ENCODE peak calls at places on chromosome 10, in eight cellular contexts. One of them, this sample, is unnamed.

GRCh38 chr10:21309427-21309826 is 216.1 kb downstream of the SKIDA1 start:
- DNase-seq in AG09319: no peak
- DNase-seq in HL-60: no peak
- DNase-seq in RWPE1: no peak
- DNase-seq in GM13976: no peak
- DNase-seq in kidney: no peak
- DNase-seq in fibroblast of lung: no peak
- DNase-seq in A549: no peak
- DNase-seq in this sample: no peak

GRCh38 chr10:3926268-3926667 is 141.3 kb upstream of the KLF6 start:
- DNase-seq in AG09319: no peak
- DNase-seq in HL-60: no peak
- DNase-seq in RWPE1: no peak
- DNase-seq in GM13976: no peak
- DNase-seq in kidney: no peak
- DNase-seq in fibroblast of lung: no peak
- DNase-seq in A549: no peak
- DNase-seq in this sample: no peak

GRCh38 chr10:31630866-31631567 is 297.6 kb downstream of the ARHGAP12 start:
- DNase-seq in AG09319: no peak
- DNase-seq in HL-60: no peak
- DNase-seq in RWPE1: no peak
- DNase-seq in GM13976: peak
- DNase-seq in kidney: no peak
- DNase-seq in fibroblast of lung: peak
- DNase-seq in A549: no peak
- DNase-seq in this sample: no peak

GRCh38 chr10:110165239-110165638 is 42.2 kb upstream of the MXI1 start:
- DNase-seq in AG09319: no peak
- DNase-seq in HL-60: no peak
- DNase-seq in RWPE1: no peak
- DNase-seq in GM13976: no peak
- DNase-seq in kidney: no peak
- DNase-seq in fibroblast of lung: no peak
- DNase-seq in A549: no peak
- DNase-seq in this sample: no peak

GRCh38 chr10:31728698-31729224 is 199.9 kb downstream of the ARHGAP12 start:
- DNase-seq in AG09319: no peak
- DNase-seq in HL-60: no peak
- DNase-seq in RWPE1: no peak
- DNase-seq in GM13976: no peak
- DNase-seq in kidney: no peak
- DNase-seq in fibroblast of lung: no peak
- DNase-seq in A549: no peak
- DNase-seq in this sample: no peak

GRCh38 chr10:32253300-32253699 is 93.7 kb downstream of the EPC1 start:
- DNase-seq in AG09319: no peak
- DNase-seq in HL-60: no peak
- DNase-seq in RWPE1: peak
- DNase-seq in GM13976: no peak
- DNase-seq in kidney: no peak
- DNase-seq in fibroblast of lung: no peak
- DNase-seq in A549: no peak
- DNase-seq in this sample: no peak

GRCh38 chr10:77135555-77135954 is 502.1 kb downstream of the KCNMA1 start:
- DNase-seq in AG09319: no peak
- DNase-seq in HL-60: no peak
- DNase-seq in RWPE1: no peak
- DNase-seq in GM13976: no peak
- DNase-seq in kidney: no peak
- DNase-seq in fibroblast of lung: no peak
- DNase-seq in A549: no peak
- DNase-seq in this sample: no peak

GRCh38 chr10:43265799-43266721 is 805 bp downstream of the RASGEF1A start:
- DNase-seq in AG09319: no peak
- DNase-seq in HL-60: no peak
- DNase-seq in RWPE1: peak
- DNase-seq in GM13976: peak
- DNase-seq in kidney: peak
- DNase-seq in fibroblast of lung: no peak
- DNase-seq in A549: peak
- DNase-seq in this sample: peak

GRCh38 chr10:35898722-35899485 is 256.8 kb upstream of the FZD8 start:
- DNase-seq in AG09319: no peak
- DNase-seq in HL-60: no peak
- DNase-seq in RWPE1: no peak
- DNase-seq in GM13976: no peak
- DNase-seq in kidney: no peak
- DNase-seq in fibroblast of lung: no peak
- DNase-seq in A549: no peak
- DNase-seq in this sample: no peak

GRCh38 chr10:3763852-3764625 is 21.0 kb downstream of the KLF6 start:
- DNase-seq in AG09319: no peak
- DNase-seq in HL-60: no peak
- DNase-seq in RWPE1: no peak
- DNase-seq in GM13976: no peak
- DNase-seq in kidney: no peak
- DNase-seq in fibroblast of lung: peak
- DNase-seq in A549: no peak
- DNase-seq in this sample: no peak

GRCh38 chr10:75261813-75262725 is 26.3 kb upstream of the COMTD1 start:
- DNase-seq in AG09319: no peak
- DNase-seq in HL-60: no peak
- DNase-seq in RWPE1: peak
- DNase-seq in GM13976: no peak
- DNase-seq in kidney: peak
- DNase-seq in fibroblast of lung: no peak
- DNase-seq in A549: no peak
- DNase-seq in this sample: no peak

GRCh38 chr10:3935141-3935540 is 150.1 kb upstream of the KLF6 start:
- DNase-seq in AG09319: no peak
- DNase-seq in HL-60: no peak
- DNase-seq in RWPE1: peak
- DNase-seq in GM13976: peak
- DNase-seq in kidney: no peak
- DNase-seq in fibroblast of lung: peak
- DNase-seq in A549: no peak
- DNase-seq in this sample: no peak

GRCh38 chr10:131980757-131981428 is 830 bp downstream of the BNIP3 start:
- DNase-seq in AG09319: no peak
- DNase-seq in HL-60: no peak
- DNase-seq in RWPE1: no peak
- DNase-seq in GM13976: no peak
- DNase-seq in kidney: no peak
- DNase-seq in fibroblast of lung: no peak
- DNase-seq in A549: no peak
- DNase-seq in this sample: no peak

GRCh38 chr10:34089294-34089693 is 725.8 kb downstream of the PARD3 start:
- DNase-seq in AG09319: no peak
- DNase-seq in HL-60: no peak
- DNase-seq in RWPE1: no peak
- DNase-seq in GM13976: no peak
- DNase-seq in kidney: no peak
- DNase-seq in fibroblast of lung: no peak
- DNase-seq in A549: no peak
- DNase-seq in this sample: no peak

GRCh38 chr10:71302874-71303568 is 16.0 kb upstream of the SLC29A3 start:
- DNase-seq in AG09319: peak
- DNase-seq in HL-60: peak
- DNase-seq in RWPE1: peak
- DNase-seq in GM13976: peak
- DNase-seq in kidney: peak
- DNase-seq in fibroblast of lung: peak
- DNase-seq in A549: peak
- DNase-seq in this sample: no peak

GRCh38 chr10:94902570-94902969 is 35.9 kb upstream of the CYP2C9 start:
- DNase-seq in AG09319: no peak
- DNase-seq in HL-60: no peak
- DNase-seq in RWPE1: no peak
- DNase-seq in GM13976: no peak
- DNase-seq in kidney: no peak
- DNase-seq in fibroblast of lung: no peak
- DNase-seq in A549: no peak
- DNase-seq in this sample: no peak

GRCh38 chr10:14604181-14605142 is 170.2 kb downstream of the FAM107B start:
- DNase-seq in AG09319: peak
- DNase-seq in HL-60: peak
- DNase-seq in RWPE1: peak
- DNase-seq in GM13976: peak
- DNase-seq in kidney: peak
- DNase-seq in fibroblast of lung: peak
- DNase-seq in A549: peak
- DNase-seq in this sample: peak

GRCh38 chr10:70441877-70442205 is 360 bp upstream of the NODAL start:
- DNase-seq in AG09319: no peak
- DNase-seq in HL-60: no peak
- DNase-seq in RWPE1: no peak
- DNase-seq in GM13976: no peak
- DNase-seq in kidney: peak
- DNase-seq in fibroblast of lung: no peak
- DNase-seq in A549: no peak
- DNase-seq in this sample: no peak

GRCh38 chr10:51630618-51631005 is 68.8 kb downstream of the CSTF2T start:
- DNase-seq in AG09319: no peak
- DNase-seq in HL-60: no peak
- DNase-seq in RWPE1: no peak
- DNase-seq in GM13976: no peak
- DNase-seq in kidney: no peak
- DNase-seq in fibroblast of lung: no peak
- DNase-seq in A549: no peak
- DNase-seq in this sample: no peak

GRCh38 chr10:69217119-69217754 is 2.9 kb upstream of the HKDC1 start:
- DNase-seq in AG09319: no peak
- DNase-seq in HL-60: no peak
- DNase-seq in RWPE1: peak
- DNase-seq in GM13976: no peak
- DNase-seq in kidney: no peak
- DNase-seq in fibroblast of lung: peak
- DNase-seq in A549: peak
- DNase-seq in this sample: no peak

GRCh38 chr10:19843487-19843886 is 27.3 kb downstream of the PLXDC2 start:
- DNase-seq in AG09319: no peak
- DNase-seq in HL-60: no peak
- DNase-seq in RWPE1: no peak
- DNase-seq in GM13976: no peak
- DNase-seq in kidney: no peak
- DNase-seq in fibroblast of lung: peak
- DNase-seq in A549: no peak
- DNase-seq in this sample: no peak

GRCh38 chr10:1499344-1499957 is 237.9 kb downstream of the ADARB2 start:
- DNase-seq in AG09319: no peak
- DNase-seq in HL-60: no peak
- DNase-seq in RWPE1: peak
- DNase-seq in GM13976: no peak
- DNase-seq in kidney: no peak
- DNase-seq in fibroblast of lung: no peak
- DNase-seq in A549: no peak
- DNase-seq in this sample: no peak

GRCh38 chr10:1504286-1504685 is 233.0 kb downstream of the ADARB2 start:
- DNase-seq in AG09319: no peak
- DNase-seq in HL-60: no peak
- DNase-seq in RWPE1: no peak
- DNase-seq in GM13976: no peak
- DNase-seq in kidney: no peak
- DNase-seq in fibroblast of lung: no peak
- DNase-seq in A549: no peak
- DNase-seq in this sample: no peak

GRCh38 chr10:1495915-1496517 is 241.3 kb downstream of the ADARB2 start:
- DNase-seq in AG09319: no peak
- DNase-seq in HL-60: no peak
- DNase-seq in RWPE1: no peak
- DNase-seq in GM13976: no peak
- DNase-seq in kidney: no peak
- DNase-seq in fibroblast of lung: no peak
- DNase-seq in A549: no peak
- DNase-seq in this sample: no peak

GRCh38 chr10:1498746-1499343 is 238.5 kb downstream of the ADARB2 start:
- DNase-seq in AG09319: no peak
- DNase-seq in HL-60: no peak
- DNase-seq in RWPE1: peak
- DNase-seq in GM13976: no peak
- DNase-seq in kidney: no peak
- DNase-seq in fibroblast of lung: no peak
- DNase-seq in A549: no peak
- DNase-seq in this sample: no peak
- TF ChIP-seq CTCF in AG09319: no peak
- TF ChIP-seq CTCF in HL-60: no peak
- TF ChIP-seq CTCF in RWPE1: no peak
- TF ChIP-seq CTCF in GM13976: no peak
- TF ChIP-seq CTCF in kidney: no peak
- TF ChIP-seq CTCF in fibroblast of lung: no peak
- TF ChIP-seq CTCF in A549: no peak
- TF ChIP-seq CTCF in this sample: no peak

DNA sequence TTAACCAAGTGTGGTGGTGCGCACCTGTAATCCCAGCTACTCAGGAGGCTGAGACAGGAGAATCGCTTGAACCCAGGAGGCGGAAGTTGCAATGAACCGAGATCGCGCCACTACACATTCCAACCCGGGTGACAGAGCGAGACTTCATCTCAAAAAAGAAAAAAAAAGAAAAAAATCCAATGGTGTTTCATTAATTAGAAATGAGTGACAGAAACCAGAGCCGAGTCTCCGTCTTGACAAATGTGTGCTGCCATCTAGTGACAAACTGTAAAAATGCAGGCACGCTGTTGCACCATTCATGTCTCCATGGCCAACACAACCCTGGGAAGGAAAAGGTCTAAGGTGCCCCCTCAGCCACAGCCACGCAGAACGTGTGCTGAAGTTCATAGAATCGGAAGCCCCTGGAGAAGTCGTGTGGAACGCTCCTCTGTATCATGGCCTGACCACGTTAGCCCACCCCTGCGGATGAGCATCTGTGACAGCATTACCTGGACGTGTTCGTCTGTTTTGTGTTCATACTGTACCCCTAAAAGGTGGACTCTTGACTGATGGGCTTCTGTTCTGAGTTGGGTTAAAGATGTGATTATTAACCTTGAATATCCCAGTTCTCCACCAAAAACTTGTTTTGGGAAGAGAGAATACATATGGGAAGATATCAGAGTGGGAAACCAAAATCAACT is 94.9 kb downstream of the LYZL2 start:
- DNase-seq in AG09319: peak
- DNase-seq in HL-60: peak
- DNase-seq in RWPE1: peak
- DNase-seq in GM13976: peak
- DNase-seq in kidney: no peak
- DNase-seq in fibroblast of lung: peak
- DNase-seq in A549: peak
- DNase-seq in this sample: no peak
- TF ChIP-seq CTCF in AG09319: peak
- TF ChIP-seq CTCF in HL-60: peak
- TF ChIP-seq CTCF in RWPE1: peak
- TF ChIP-seq CTCF in GM13976: peak
- TF ChIP-seq CTCF in kidney: peak
- TF ChIP-seq CTCF in fibroblast of lung: peak
- TF ChIP-seq CTCF in A549: peak
- TF ChIP-seq CTCF in this sample: peak

GRCh38 chr10:124279298-124279697 is 139.4 kb downstream of the OAT start:
- DNase-seq in AG09319: no peak
- DNase-seq in HL-60: no peak
- DNase-seq in RWPE1: no peak
- DNase-seq in GM13976: no peak
- DNase-seq in kidney: no peak
- DNase-seq in fibroblast of lung: no peak
- DNase-seq in A549: no peak
- DNase-seq in this sample: no peak
- TF ChIP-seq CTCF in AG09319: no peak
- TF ChIP-seq CTCF in HL-60: no peak
- TF ChIP-seq CTCF in RWPE1: no peak
- TF ChIP-seq CTCF in GM13976: no peak
- TF ChIP-seq CTCF in kidney: no peak
- TF ChIP-seq CTCF in fibroblast of lung: no peak
- TF ChIP-seq CTCF in A549: no peak
- TF ChIP-seq CTCF in this sample: no peak

GRCh38 chr10:86139066-86139657 is 227.4 kb downstream of the GRID1 start:
- DNase-seq in AG09319: no peak
- DNase-seq in HL-60: peak
- DNase-seq in RWPE1: peak
- DNase-seq in GM13976: no peak
- DNase-seq in kidney: no peak
- DNase-seq in fibroblast of lung: no peak
- DNase-seq in A549: peak
- DNase-seq in this sample: no peak
- TF ChIP-seq CTCF in AG09319: no peak
- TF ChIP-seq CTCF in HL-60: peak
- TF ChIP-seq CTCF in RWPE1: peak
- TF ChIP-seq CTCF in GM13976: no peak
- TF ChIP-seq CTCF in kidney: no peak
- TF ChIP-seq CTCF in fibroblast of lung: no peak
- TF ChIP-seq CTCF in A549: peak
- TF ChIP-seq CTCF in this sample: peak